ENCODE peak calls at places on chromosomes 12 and 14, in ten cellular contexts. I, G, Z, B, Y, S, D, Q, E and J are unnamed samples.

GRCh38 chr14:48140804-48141203 is 465.4 kb upstream of the MDGA2 start:
- DNase-seq in G (no peak), B (no peak), Y (no peak), S (no peak), Z (peak), I (no peak), Q (no peak), E (no peak), D (no peak), J (no peak)

GRCh38 chr14:77498984-77499527 is 440 bp upstream of the ISM2 start:
- DNase-seq in E (no peak), I (no peak), S (no peak), D (no peak), Q (no peak), Y (no peak), Z (no peak), B (no peak), G (peak), J (no peak)

GRCh38 chr12:120820885-120821510 is 83.2 kb downstream of the SPPL3 start:
- DNase-seq in Y (no peak), E (no peak), I (no peak), D (no peak), Z (no peak), Q (no peak), S (no peak), B (no peak), G (no peak), J (no peak)

GRCh38 chr12:62194616-62195015 is 65.6 kb upstream of the USP15 start:
- DNase-seq in E (no peak), B (no peak), Y (no peak), Z (peak), G (no peak), D (no peak), S (no peak), Q (no peak), I (no peak), J (no peak)

GRCh38 chr12:11991604-11992003 is 79.1 kb upstream of the BCL2L14 start:
- DNase-seq in Q (no peak), Z (peak), B (no peak), E (no peak), I (no peak), Y (no peak), S (no peak), G (peak), D (no peak), J (no peak)

GRCh38 chr12:80823393-80823792 is 106.7 kb downstream of the MYF5 start:
- DNase-seq in I (no peak), S (no peak), G (no peak), B (no peak), E (no peak), Y (no peak), Q (no peak), D (no peak), Z (no peak), J (no peak)

GRCh38 chr12:111093428-111094142 is 173.2 kb upstream of the MYL2 start:
- DNase-seq in S (no peak), D (no peak), B (no peak), Z (no peak), Q (no peak), G (no peak), Y (no peak), E (no peak), I (peak), J (no peak)

GRCh38 chr12:92628476-92628875 is 74.3 kb upstream of the PLEKHG7 start:
- DNase-seq in I (no peak), B (no peak), G (no peak), D (no peak), E (no peak), Z (peak), S (no peak), Y (no peak), Q (no peak), J (no peak)

GRCh38 chr12:67766370-67766769 is 117.8 kb downstream of the DYRK2 start:
- DNase-seq in I (no peak), S (no peak), E (no peak), D (no peak), Q (peak), Y (peak), Z (peak), G (peak), B (peak), J (no peak)

GRCh38 chr14:33967138-33967537 is 16.3 kb upstream of the EGLN3 start:
- DNase-seq in B (no peak), Z (no peak), D (no peak), E (no peak), Y (no peak), Q (no peak), G (no peak), S (no peak), I (no peak), J (no peak)

GRCh38 chr12:115870527-115870926 is 407.0 kb downstream of the MED13L start:
- DNase-seq in E (no peak), B (no peak), G (peak), Z (no peak), S (no peak), Y (no peak), I (no peak), D (no peak), Q (no peak), J (no peak)

GRCh38 chr12:29164477-29165163 is 15.5 kb downstream of the FAR2 start:
- DNase-seq in E (no peak), I (peak), Q (peak), S (no peak), Z (peak), G (no peak), Y (peak), D (no peak), B (no peak), J (no peak)

GRCh38 chr14:101891471-101891870 is 72.9 kb upstream of the DYNC1H1 start:
- DNase-seq in I (no peak), E (no peak), D (no peak), G (no peak), Y (no peak), S (no peak), Q (no peak), B (no peak), Z (no peak), J (no peak)

GRCh38 chr14:89619616-89620273 is 202.7 kb upstream of the FOXN3 start:
- DNase-seq in D (no peak), S (no peak), E (no peak), G (no peak), I (no peak), Q (no peak), B (no peak), Z (no peak), Y (no peak), J (no peak)

GRCh38 chr12:84874125-84874824 is 38.3 kb downstream of the SLC6A15 start:
- DNase-seq in E (no peak), Y (peak), G (no peak), Z (peak), S (no peak), I (peak), Q (peak), B (no peak), D (no peak), J (peak)

GRCh38 chr14:103418508-103418818 is 33.2 kb downstream of the MARK3 start:
- DNase-seq in S (no peak), Y (peak), D (no peak), I (peak), G (peak), Z (peak), E (no peak), B (no peak), Q (peak), J (no peak)